ENCODE peak calls at places on chromosomes 16 and 17, in ten cellular contexts. N, R, V, U, H, K, L, P, G and I are unnamed samples.
A peak's percentile ranks its signal among the peaks of the same experiment; 100 is the strongest.

GRCh38 chr16:47058295-47059086 is 85.0 kb upstream of the DNAJA2 start:
- DNase-seq in V (peak; percentile 14), H (no peak), R (no peak), G (peak; percentile 64), U (peak; percentile 10), K (no peak), P (no peak), L (no peak), N (no peak), I (no peak)

GRCh38 chr16:85615014-85615851 is 2.1 kb downstream of the GSE1 start:
- DNase-seq in V (no peak), H (no peak), N (no peak), P (no peak), U (no peak), K (peak; percentile 45), L (peak; percentile 42), G (peak; percentile 73), R (no peak), I (no peak)

GRCh38 chr16:88345943-88346560 is 36.7 kb upstream of the ZNF469 start:
- DNase-seq in R (no peak), P (no peak), K (no peak), N (no peak), H (no peak), V (no peak), G (no peak), L (no peak), U (no peak), I (no peak)

GRCh38 chr17:68143425-68143824 is 104.4 kb upstream of the AMZ2 start:
- DNase-seq in R (no peak), K (no peak), U (no peak), H (no peak), N (no peak), P (no peak), L (no peak), G (no peak), V (no peak), I (no peak)

GRCh38 chr17:63370696-63371095 is 75.4 kb downstream of the CYB561 start:
- DNase-seq in H (no peak), L (no peak), G (no peak), P (no peak), R (no peak), V (no peak), N (no peak), K (no peak), U (no peak), I (no peak)

GRCh38 chr16:66271074-66272060 is 95.1 kb upstream of the CDH5 start:
- DNase-seq in N (peak; percentile 48), K (no peak), U (peak; percentile 31), L (no peak), V (no peak), G (no peak), P (no peak), H (no peak), R (no peak), I (no peak)

GRCh38 chr17:17555906-17556305 is 35.6 kb downstream of the PEMT start:
- DNase-seq in H (no peak), U (no peak), R (no peak), V (no peak), K (no peak), L (no peak), G (no peak), N (no peak), P (no peak), I (no peak)

GRCh38 chr17:57121308-57122042 is 36.4 kb downstream of the AKAP1 start:
- DNase-seq in L (peak; percentile 35), V (no peak), N (peak; percentile 31), G (peak; percentile 49), U (peak; percentile 35), H (no peak), R (peak; percentile 54), P (peak; percentile 41), K (no peak), I (peak; percentile 29)

GRCh38 chr17:283911-284675 is 68.5 kb downstream of the RPH3AL start:
- DNase-seq in N (no peak), P (no peak), V (no peak), H (no peak), L (no peak), R (no peak), G (no peak), U (no peak), K (no peak), I (no peak)

GRCh38 chr16:29644338-29644857 is 18.6 kb upstream of the SPN start:
- DNase-seq in G (no peak), U (no peak), L (no peak), V (no peak), K (no peak), H (no peak), N (no peak), R (no peak), P (no peak), I (no peak)

GRCh38 chr16:53085539-53086450 is 31.0 kb downstream of the CHD9 start:
- DNase-seq in H (no peak), G (peak; percentile 34), V (no peak), L (peak; percentile 62), P (no peak), R (peak; percentile 73), K (no peak), N (no peak), U (peak; percentile 80), I (peak; percentile 88)